ENCODE peak calls at places on chromosome 12, in eight cellular contexts. O is LoVo; I is NB4; U is A549; Y is AG20443; K is sigmoid colon; D is activated CD8-positive, alpha-beta memory T cell treated with anti-CD3 and anti-CD28 coated beads, Interleukin-2, amount 10 ng/mL, durations not matched to agents 7 days and 5 days; S is nucleus accumbens. Z is an unnamed sample.

GRCh38 chr12:89261982-89262381 is 90.3 kb downstream of the DUSP6 start:
- DNase-seq in O (no peak), I (no peak), U (no peak), Y (no peak), K (no peak), D (no peak), S (no peak), Z (no peak)

GRCh38 chr12:119069029-119069731 is 87.8 kb downstream of the SRRM4 start:
- DNase-seq in O (peak), I (no peak), U (no peak), Y (no peak), K (no peak), D (no peak), S (no peak), Z (no peak)

GRCh38 chr12:80293347-80293746 is 150.7 kb upstream of the PTPRQ start:
- DNase-seq in O (no peak), I (no peak), U (no peak), Y (no peak), K (no peak), D (no peak), S (no peak), Z (no peak)

GRCh38 chr12:110102255-110102654 is 21.9 kb upstream of the IFT81 start:
- DNase-seq in O (peak), I (peak), U (peak), Y (peak), K (no peak), D (peak), S (no peak), Z (no peak)

GRCh38 chr12:1781770-1782169 is 38.6 kb upstream of the LRTM2 start:
- DNase-seq in O (no peak), I (no peak), U (no peak), Y (no peak), K (no peak), D (no peak), S (no peak), Z (no peak)

GRCh38 chr12:47079365-47079893 is at the start of gene PCED1B:
- DNase-seq in O (peak), I (peak), U (peak), Y (peak), K (peak), D (peak), S (peak), Z (peak)

GRCh38 chr12:51846911-51847829 is 1.3 kb downstream of the FIGNL2 start:
- DNase-seq in O (no peak), I (peak), U (no peak), Y (peak), K (no peak), D (peak), S (peak), Z (peak)

GRCh38 chr12:51678086-51678724 is 87.2 kb downstream of the SCN8A start:
- DNase-seq in O (peak), I (peak), U (peak), Y (peak), K (no peak), D (no peak), S (no peak), Z (no peak)